ENCODE peak calls at places on chromosomes 7 and 10, in eight cellular contexts. Y is A549, U is GM12878, G is SK-N-SH, H is Panc1, S is HCT116, X is HepG2, E is K562. W is an unnamed sample. For H3K4me1, the result is how much of the 10 kb centered on the place peaks cover.

GRCh38 chr10:118832242-118832651 is 77.5 kb upstream of the CACUL1 start:
- DNase-seq in Y (no peak), U (no peak), G (peak), H (no peak), S (no peak), X (no peak), E (no peak), W (no peak)

GRCh38 chr7:155685070-155685790 is 40.8 kb downstream of the RBM33 start:
- DNase-seq in Y (no peak), U (no peak), G (no peak), H (no peak), S (no peak), X (no peak), E (no peak), W (no peak)

GRCh38 chr10:46232666-46233065 is 54.1 kb upstream of the ANTXRL start:
- DNase-seq in Y (no peak), U (no peak), G (no peak), H (no peak), S (no peak), X (no peak), E (no peak), W (no peak)

GRCh38 chr7:100469227-100470044 is 5.4 kb upstream of the SPACDR start:
- DNase-seq in Y (peak), U (no peak), G (peak), H (peak), S (no peak), X (peak), E (peak), W (peak)

GRCh38 chr7:120460928-120461327 is 188.0 kb downstream of the KCND2 start:
- DNase-seq in Y (no peak), U (no peak), G (no peak), H (no peak), S (no peak), X (no peak), E (no peak), W (peak)

GRCh38 chr7:134943785-134944400 is 42.4 kb upstream of the AGBL3 start:
- DNase-seq in Y (peak), U (no peak), G (peak), H (peak), S (peak), X (peak), E (no peak), W (no peak)

GRCh38 chr7:137873524-137873923 is 26.8 kb upstream of the DGKI start:
- DNase-seq in Y (no peak), U (no peak), G (no peak), H (no peak), S (no peak), X (no peak), E (no peak), W (no peak)

GRCh38 chr10:91227576-91227975 is 7.1 kb downstream of the PCGF5 start:
- DNase-seq in Y (no peak), U (no peak), G (no peak), H (no peak), S (no peak), X (no peak), E (no peak), W (no peak)

GRCh38 chr7:154794147-154794780 is 208.7 kb downstream of the PAXIP1 start:
- DNase-seq in Y (no peak), U (no peak), G (no peak), H (no peak), S (no peak), X (no peak), E (peak), W (no peak)

GRCh38 chr7:27091125-27091524 is 4.7 kb downstream of the HOXA1 start:
- DNase-seq in Y (no peak), U (no peak), G (no peak), H (no peak), S (no peak), X (peak), E (no peak), W (peak)

GRCh38 chr10:70903262-70903921 is 15.0 kb upstream of the PCBD1 start:
- DNase-seq in Y (peak), U (no peak), G (peak), H (no peak), S (no peak), X (peak), E (peak), W (peak)

GRCh38 chr10:48525956-48526355 is 78.9 kb downstream of the ARHGAP22 start:
- DNase-seq in Y (no peak), U (no peak), G (no peak), H (no peak), S (no peak), X (no peak), E (no peak), W (no peak)

GRCh38 chr10:16967000-16967865 is 150.0 kb upstream of the RSU1 start:
- DNase-seq in Y (no peak), U (no peak), G (no peak), H (peak), S (no peak), X (no peak), E (no peak), W (no peak)

GRCh38 chr7:4745265-4745919 is 30.0 kb upstream of the AP5Z1 start:
- DNase-seq in Y (peak), U (no peak), G (no peak), H (no peak), S (no peak), X (no peak), E (no peak), W (no peak)

GRCh38 chr10:123583639-123584418 is 82.3 kb upstream of the GPR26 start:
- DNase-seq in Y (peak), U (no peak), G (peak), H (no peak), S (peak), X (peak), E (peak), W (peak)
- TF ChIP-seq REST in Y (no peak), U (no peak), G (no peak), H (no peak), S (no peak), X (no peak), E (no peak), W (no peak)

GRCh38 chr7:28993371-28993770 is 35.2 kb upstream of the TRIL start:
- DNase-seq in Y (no peak), U (no peak), G (no peak), H (no peak), S (no peak), X (no peak), E (no peak), W (no peak)

GRCh38 chr7:28999421-28999820 is 41.3 kb upstream of the TRIL start:
- DNase-seq in Y (no peak), U (no peak), G (no peak), H (no peak), S (no peak), X (no peak), E (no peak), W (no peak)

GRCh38 chr7:28998110-28998509 is 40.0 kb upstream of the TRIL start:
- DNase-seq in Y (no peak), U (no peak), G (no peak), H (no peak), S (no peak), X (peak), E (no peak), W (no peak)

GRCh38 chr7:28999839-29000238 is 41.7 kb upstream of the TRIL start:
- DNase-seq in Y (no peak), U (no peak), G (no peak), H (no peak), S (no peak), X (no peak), E (no peak), W (no peak)

GRCh38 chr7:28996836-28997235 is 38.7 kb upstream of the TRIL start:
- DNase-seq in Y (no peak), U (no peak), G (no peak), H (no peak), S (no peak), X (no peak), E (no peak), W (no peak)
- H3K4me1 ChIP-seq in Y (under half), U (under half), G (under half), H (under half), S (under half), X (under half), E (under half), W (under half)

GRCh38 chr7:50208335-50208982 is 96.1 kb upstream of the IKZF1 start:
- DNase-seq in Y (no peak), U (no peak), G (no peak), H (no peak), S (no peak), X (no peak), E (no peak), W (no peak)
- TF ChIP-seq CTCF in Y (no peak), U (no peak), G (no peak), H (no peak), S (no peak), X (no peak), E (no peak), W (no peak)

GRCh38 chr10:74333174-74333573 is 182.2 kb downstream of the ADK start:
- DNase-seq in Y (no peak), U (no peak), G (peak), H (no peak), S (no peak), X (no peak), E (no peak), W (no peak)
- TF ChIP-seq REST in Y (no peak), U (no peak), G (no peak), H (no peak), S (no peak), X (no peak), E (no peak), W (no peak)

W was measured in GM23338.